ENCODE peak calls at places on chromosomes 2 and 18, in four cellular contexts. O is ascending aorta, C is AG04449, F is GM10248. M is an unnamed sample.

GRCh38 chr2:86176583-86176982 is 18.7 kb downstream of the IMMT start:
- DNase-seq in O (no peak), C (no peak), F (no peak), M (no peak)

GRCh38 chr2:67260348-67261277 is 136.5 kb upstream of the ETAA1 start:
- DNase-seq in O (peak), C (peak), F (no peak), M (no peak)

GRCh38 chr2:133498166-133498565 is 70.1 kb downstream of the NCKAP5 start:
- DNase-seq in O (no peak), C (no peak), F (no peak), M (no peak)

GRCh38 chr2:112622528-112622849 is 23.2 kb upstream of the SLC20A1 start:
- DNase-seq in O (no peak), C (peak), F (no peak), M (no peak)

GRCh38 chr2:34670482-34670881 is 1071.4 kb upstream of the FAM98A start:
- DNase-seq in O (no peak), C (no peak), F (no peak), M (no peak)

GRCh38 chr2:227241005-227241404 is 76.6 kb downstream of the COL4A3 start:
- DNase-seq in O (no peak), C (no peak), F (no peak), M (no peak)

GRCh38 chr2:217666338-217666737 is 336.5 kb downstream of the TNS1 start:
- DNase-seq in O (no peak), C (no peak), F (peak), M (peak)

GRCh38 chr18:5463390-5463789 is 80.4 kb downstream of the EPB41L3 start:
- DNase-seq in O (no peak), C (no peak), F (no peak), M (no peak)

GRCh38 chr2:121665504-121665903 is 16.2 kb upstream of the CLASP1 start:
- DNase-seq in O (no peak), C (no peak), F (no peak), M (no peak)

GRCh38 chr2:215137741-215138340 is 585 bp downstream of the ABCA12 start:
- DNase-seq in O (no peak), C (no peak), F (no peak), M (no peak)

GRCh38 chr2:214379227-214379626 is 31.6 kb upstream of the VWC2L start:
- DNase-seq in O (no peak), C (no peak), F (no peak), M (no peak)

GRCh38 chr2:45169339-45170190 is 160.3 kb upstream of the SIX2 start:
- DNase-seq in O (no peak), C (no peak), F (peak), M (peak)

GRCh38 chr18:65606551-65607130 is 144.2 kb upstream of the CDH7 start:
- DNase-seq in O (no peak), C (no peak), F (no peak), M (no peak)

GRCh38 chr18:32674491-32674890 is 98.3 kb downstream of the KLHL14 start:
- DNase-seq in O (no peak), C (no peak), F (no peak), M (no peak)

GRCh38 chr2:128563348-128563687 is 244.7 kb upstream of the HS6ST1 start:
- DNase-seq in O (peak), C (peak), F (no peak), M (no peak)

GRCh38 chr18:10315542-10315941 is 138.9 kb upstream of the APCDD1 start:
- DNase-seq in O (no peak), C (no peak), F (no peak), M (no peak)

GRCh38 chr2:60512641-60513040 is 40.8 kb downstream of the BCL11A start:
- DNase-seq in O (no peak), C (no peak), F (no peak), M (no peak)
- TF ChIP-seq CTCF in O (no peak), C (no peak), F (no peak), M (no peak)

GRCh38 chr18:35919179-35919578 is 53.3 kb upstream of the RMP24 start:
- DNase-seq in O (no peak), C (no peak), F (no peak), M (no peak)

GRCh38 chr18:35915056-35915455 is 57.4 kb upstream of the RMP24 start:
- DNase-seq in O (no peak), C (no peak), F (no peak), M (no peak)

GRCh38 chr18:35920623-35921022 is 51.9 kb upstream of the RMP24 start:
- DNase-seq in O (no peak), C (no peak), F (no peak), M (no peak)

GRCh38 chr18:35918564-35918963 is 53.9 kb upstream of the RMP24 start:
- DNase-seq in O (no peak), C (no peak), F (no peak), M (no peak)

DNA sequence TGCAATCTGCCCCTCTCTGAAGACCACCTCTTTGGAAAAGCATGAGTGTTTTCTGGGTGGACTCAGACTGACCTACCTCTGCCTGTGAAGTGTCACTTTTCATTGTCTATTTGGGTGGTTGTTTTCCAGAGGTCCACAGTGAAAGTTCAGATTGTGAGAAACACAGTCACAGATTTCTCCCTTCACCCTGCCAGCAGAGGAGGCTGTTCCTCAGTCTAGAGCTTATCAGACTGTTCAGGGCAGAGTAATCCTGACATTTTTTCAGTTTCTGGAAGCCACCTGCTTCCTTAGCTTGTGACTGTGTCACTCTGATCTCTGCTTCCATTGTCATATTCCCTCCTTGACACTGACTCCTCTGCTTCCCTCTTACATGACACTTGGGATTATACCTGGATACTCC is 55.4 kb upstream of the RMP24 start:
- DNase-seq in O (no peak), C (no peak), F (no peak), M (no peak)
- TF ChIP-seq CTCF in O (no peak), C (no peak), F (no peak), M (no peak)

GRCh38 chr18:72823345-72823744 is 44.4 kb downstream of the NETO1 start:
- DNase-seq in O (no peak), C (no peak), F (no peak), M (no peak)

GRCh38 chr18:72820571-72820970 is 47.2 kb downstream of the NETO1 start:
- DNase-seq in O (no peak), C (no peak), F (no peak), M (no peak)

GRCh38 chr18:72822202-72822601 is 45.6 kb downstream of the NETO1 start:
- DNase-seq in O (no peak), C (no peak), F (no peak), M (no peak)

GRCh38 chr18:72819050-72819449 is 48.7 kb downstream of the NETO1 start:
- DNase-seq in O (no peak), C (no peak), F (no peak), M (no peak)
- TF ChIP-seq CTCF in O (no peak), C (no peak), F (no peak), M (no peak)

GRCh38 chr2:160574472-160575140 is 81.0 kb upstream of the RBMS1 start:
- DNase-seq in O (no peak), C (peak), F (no peak), M (no peak)
- TF ChIP-seq CTCF in O (no peak), C (no peak), F (no peak), M (no peak)

GRCh38 chr2:206396216-206396615 is 47.1 kb upstream of the ADAM23 start:
- DNase-seq in O (no peak), C (no peak), F (no peak), M (no peak)

GRCh38 chr2:206389164-206389563 is 54.2 kb upstream of the ADAM23 start:
- DNase-seq in O (no peak), C (no peak), F (no peak), M (no peak)

GRCh38 chr2:206390181-206390580 is 53.2 kb upstream of the ADAM23 start:
- DNase-seq in O (no peak), C (no peak), F (no peak), M (no peak)

GRCh38 chr2:206392118-206392517 is 51.2 kb upstream of the ADAM23 start:
- DNase-seq in O (no peak), C (no peak), F (peak), M (peak)
- TF ChIP-seq CTCF in O (peak), C (peak), F (peak), M (peak)

DNA sequence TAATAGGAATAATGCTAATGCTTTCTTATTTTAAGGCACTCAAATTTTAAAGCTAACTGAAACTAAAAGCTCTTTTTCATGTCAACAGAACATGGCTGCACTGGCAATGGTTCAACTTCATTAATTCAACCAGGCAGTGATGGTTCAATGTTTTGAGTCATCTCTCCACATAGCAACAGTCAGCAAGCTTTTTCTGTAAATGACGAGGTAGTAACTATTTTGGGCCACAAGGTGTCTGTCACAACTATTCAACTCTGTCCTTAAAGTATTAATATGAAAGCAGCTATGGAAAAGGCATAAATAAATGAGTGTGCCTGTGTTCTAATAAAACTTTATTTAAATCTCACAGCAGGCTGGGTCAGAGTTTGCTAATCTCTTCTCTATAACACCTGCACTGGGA is 1425.6 kb upstream of the PIK3C3 start:
- DNase-seq in O (no peak), C (no peak), F (no peak), M (no peak)
- TF ChIP-seq CTCF in O (no peak), C (no peak), F (no peak), M (no peak)

GRCh38 chr18:26521617-26522016 is 26.7 kb downstream of the KCTD1 start:
- DNase-seq in O (no peak), C (no peak), F (no peak), M (no peak)
- TF ChIP-seq CTCF in O (no peak), C (no peak), F (no peak), M (no peak)

GRCh38 chr2:180829261-180829660 is 151.1 kb upstream of the UBE2E3 start:
- DNase-seq in O (no peak), C (no peak), F (no peak), M (no peak)
- TF ChIP-seq CTCF in O (no peak), C (no peak), F (no peak), M (no peak)

GRCh38 chr2:24971550-24972314 is at the start of gene DNAJC27:
- DNase-seq in O (peak), C (peak), F (peak), M (peak)
- TF ChIP-seq CTCF in O (no peak), C (no peak), F (no peak), M (no peak)

M was measured in activated CD8-positive, alpha-beta T cell treated with anti-CD3 and anti-CD28 coated beads for 36 hours.